ENCODE peak calls at places on chromosomes 11 and 22, in eight cellular contexts. One of them, this sample, is unnamed.

GRCh38 chr11:104967493-104968364 is 645 bp downstream of the CASP4 start:
- DNase-seq in lower lobe of right lung: no peak
- DNase-seq in K562: no peak
- DNase-seq in transverse colon: no peak
- DNase-seq in effector memory CD4-positive, alpha-beta T cell: no peak
- DNase-seq in heart right ventricle: no peak
- DNase-seq in sigmoid colon: no peak
- DNase-seq in neuronal stem cell: no peak
- DNase-seq in this sample: no peak

GRCh38 chr11:2135648-2136201 is 3.5 kb downstream of the IGF2 start:
- DNase-seq in lower lobe of right lung: peak
- DNase-seq in sigmoid colon: no peak
- DNase-seq in transverse colon: no peak
- DNase-seq in K562: no peak
- DNase-seq in heart right ventricle: peak
- DNase-seq in effector memory CD4-positive, alpha-beta T cell: no peak
- DNase-seq in neuronal stem cell: no peak
- DNase-seq in this sample: no peak

GRCh38 chr22:39525658-39525975 is 5.3 kb downstream of the ATF4 start:
- DNase-seq in K562: no peak
- DNase-seq in heart right ventricle: no peak
- DNase-seq in effector memory CD4-positive, alpha-beta T cell: no peak
- DNase-seq in lower lobe of right lung: peak
- DNase-seq in sigmoid colon: no peak
- DNase-seq in transverse colon: no peak
- DNase-seq in neuronal stem cell: no peak
- DNase-seq in this sample: no peak

GRCh38 chr11:92969634-92970347 is at the start of gene MTNR1B:
- DNase-seq in effector memory CD4-positive, alpha-beta T cell: no peak
- DNase-seq in sigmoid colon: no peak
- DNase-seq in neuronal stem cell: peak
- DNase-seq in heart right ventricle: no peak
- DNase-seq in lower lobe of right lung: no peak
- DNase-seq in transverse colon: no peak
- DNase-seq in K562: no peak
- DNase-seq in this sample: no peak

GRCh38 chr22:29157759-29158535 is 47.7 kb upstream of the EMID1 start:
- DNase-seq in K562: peak
- DNase-seq in effector memory CD4-positive, alpha-beta T cell: no peak
- DNase-seq in neuronal stem cell: no peak
- DNase-seq in lower lobe of right lung: no peak
- DNase-seq in heart right ventricle: no peak
- DNase-seq in transverse colon: no peak
- DNase-seq in sigmoid colon: peak
- DNase-seq in this sample: no peak

GRCh38 chr11:104623518-104623917 is 274.7 kb downstream of the CASP12 start:
- DNase-seq in K562: no peak
- DNase-seq in heart right ventricle: no peak
- DNase-seq in neuronal stem cell: no peak
- DNase-seq in lower lobe of right lung: no peak
- DNase-seq in sigmoid colon: no peak
- DNase-seq in transverse colon: no peak
- DNase-seq in effector memory CD4-positive, alpha-beta T cell: no peak
- DNase-seq in this sample: no peak

GRCh38 chr22:33896801-33897620 is 23.3 kb downstream of the LARGE1 start:
- DNase-seq in effector memory CD4-positive, alpha-beta T cell: no peak
- DNase-seq in heart right ventricle: no peak
- DNase-seq in neuronal stem cell: no peak
- DNase-seq in sigmoid colon: no peak
- DNase-seq in lower lobe of right lung: no peak
- DNase-seq in K562: no peak
- DNase-seq in transverse colon: no peak
- DNase-seq in this sample: no peak

GRCh38 chr11:6443269-6444003 is 2.6 kb upstream of the HPX start:
- DNase-seq in K562: peak
- DNase-seq in neuronal stem cell: peak
- DNase-seq in effector memory CD4-positive, alpha-beta T cell: peak
- DNase-seq in sigmoid colon: peak
- DNase-seq in transverse colon: peak
- DNase-seq in heart right ventricle: peak
- DNase-seq in lower lobe of right lung: peak
- DNase-seq in this sample: peak

GRCh38 chr22:25395915-25396314 is 168.6 kb upstream of the GRK3 start:
- DNase-seq in transverse colon: no peak
- DNase-seq in sigmoid colon: no peak
- DNase-seq in effector memory CD4-positive, alpha-beta T cell: no peak
- DNase-seq in lower lobe of right lung: no peak
- DNase-seq in neuronal stem cell: no peak
- DNase-seq in heart right ventricle: no peak
- DNase-seq in K562: no peak
- DNase-seq in this sample: no peak

GRCh38 chr11:123760894-123761293 is 6.6 kb upstream of the OR6X1 start:
- DNase-seq in sigmoid colon: no peak
- DNase-seq in transverse colon: no peak
- DNase-seq in lower lobe of right lung: no peak
- DNase-seq in heart right ventricle: no peak
- DNase-seq in neuronal stem cell: no peak
- DNase-seq in K562: no peak
- DNase-seq in effector memory CD4-positive, alpha-beta T cell: no peak
- DNase-seq in this sample: no peak

GRCh38 chr11:119759324-119759723 is 30.3 kb upstream of the NECTIN1 start:
- DNase-seq in heart right ventricle: no peak
- DNase-seq in transverse colon: no peak
- DNase-seq in effector memory CD4-positive, alpha-beta T cell: no peak
- DNase-seq in lower lobe of right lung: no peak
- DNase-seq in sigmoid colon: no peak
- DNase-seq in neuronal stem cell: no peak
- DNase-seq in K562: peak
- DNase-seq in this sample: no peak

DNA sequence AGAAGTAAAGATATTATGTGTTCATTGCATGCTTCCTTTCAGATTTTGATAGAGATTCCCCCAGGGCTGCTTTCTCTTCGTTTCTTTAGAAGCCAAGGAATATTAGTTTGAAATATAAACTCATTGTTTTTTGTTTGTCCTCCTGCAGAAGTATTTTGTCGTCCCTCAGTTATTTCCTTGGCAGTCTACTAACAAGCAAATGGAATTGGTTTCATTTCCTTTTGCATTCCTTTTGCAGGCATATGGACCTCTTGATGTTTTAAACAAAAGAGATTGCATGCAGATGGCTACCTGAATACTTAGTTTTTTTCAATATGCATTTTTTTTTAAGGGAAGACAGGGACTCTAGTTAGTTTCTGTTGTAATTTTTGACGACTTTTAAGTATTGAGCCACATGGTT is 62.2 kb downstream of the BCL2L13 start:
- DNase-seq in K562: no peak
- DNase-seq in heart right ventricle: no peak
- DNase-seq in transverse colon: no peak
- DNase-seq in effector memory CD4-positive, alpha-beta T cell: no peak
- DNase-seq in neuronal stem cell: no peak
- DNase-seq in sigmoid colon: no peak
- DNase-seq in lower lobe of right lung: no peak
- DNase-seq in this sample: no peak
- H3K27ac ChIP-seq in K562: no peak
- H3K27ac ChIP-seq in heart right ventricle: no peak
- H3K27ac ChIP-seq in transverse colon: no peak
- H3K27ac ChIP-seq in effector memory CD4-positive, alpha-beta T cell: no peak
- H3K27ac ChIP-seq in neuronal stem cell: no peak
- H3K27ac ChIP-seq in sigmoid colon: no peak
- H3K27ac ChIP-seq in lower lobe of right lung: no peak
- H3K27ac ChIP-seq in this sample: no peak

DNA sequence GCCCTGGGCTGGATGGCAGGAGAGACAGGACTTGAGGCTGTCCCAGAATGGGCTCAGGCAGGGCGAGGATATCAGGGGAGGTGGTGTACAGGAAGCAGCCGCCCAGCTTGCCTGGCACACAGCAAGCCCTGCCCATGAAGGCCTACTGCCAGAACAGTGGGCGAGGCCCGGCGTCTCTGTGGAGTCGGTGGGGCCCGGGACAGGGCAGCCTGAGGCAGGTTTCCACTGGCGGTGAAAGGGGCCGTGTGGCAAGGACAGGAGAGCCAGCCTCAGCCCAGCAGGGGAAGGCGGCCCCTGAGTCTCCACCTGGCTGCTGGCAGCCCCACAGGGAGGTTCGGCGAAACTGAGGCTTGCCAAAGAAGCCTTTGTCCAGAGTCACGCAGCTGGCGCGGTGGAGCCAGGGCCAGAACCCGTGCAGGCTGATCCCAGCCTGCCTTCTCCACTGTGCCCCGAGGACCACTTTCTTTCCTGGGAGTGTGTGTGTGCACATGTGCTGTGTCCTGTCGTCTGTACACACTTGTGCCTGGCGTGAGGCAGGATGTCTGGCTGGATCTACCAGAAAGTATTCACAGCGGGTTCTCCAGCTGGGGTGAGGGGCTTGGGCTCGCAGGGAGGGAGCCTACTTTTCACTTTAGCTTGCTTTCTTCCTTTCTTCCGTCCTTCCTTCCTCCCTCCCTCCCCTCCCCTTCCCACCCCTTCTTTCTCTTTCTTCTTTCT is 1.2 kb downstream of the TSPO start:
- DNase-seq in transverse colon: peak
- DNase-seq in heart right ventricle: peak
- DNase-seq in K562: no peak
- DNase-seq in effector memory CD4-positive, alpha-beta T cell: peak
- DNase-seq in sigmoid colon: peak
- DNase-seq in neuronal stem cell: no peak
- DNase-seq in lower lobe of right lung: peak
- DNase-seq in this sample: peak
- H3K4me3 ChIP-seq in transverse colon: peak
- H3K4me3 ChIP-seq in heart right ventricle: peak
- H3K4me3 ChIP-seq in K562: peak
- H3K4me3 ChIP-seq in effector memory CD4-positive, alpha-beta T cell: peak
- H3K4me3 ChIP-seq in sigmoid colon: peak
- H3K4me3 ChIP-seq in neuronal stem cell: no peak
- H3K4me3 ChIP-seq in lower lobe of right lung: peak
- H3K4me3 ChIP-seq in this sample: peak

DNA sequence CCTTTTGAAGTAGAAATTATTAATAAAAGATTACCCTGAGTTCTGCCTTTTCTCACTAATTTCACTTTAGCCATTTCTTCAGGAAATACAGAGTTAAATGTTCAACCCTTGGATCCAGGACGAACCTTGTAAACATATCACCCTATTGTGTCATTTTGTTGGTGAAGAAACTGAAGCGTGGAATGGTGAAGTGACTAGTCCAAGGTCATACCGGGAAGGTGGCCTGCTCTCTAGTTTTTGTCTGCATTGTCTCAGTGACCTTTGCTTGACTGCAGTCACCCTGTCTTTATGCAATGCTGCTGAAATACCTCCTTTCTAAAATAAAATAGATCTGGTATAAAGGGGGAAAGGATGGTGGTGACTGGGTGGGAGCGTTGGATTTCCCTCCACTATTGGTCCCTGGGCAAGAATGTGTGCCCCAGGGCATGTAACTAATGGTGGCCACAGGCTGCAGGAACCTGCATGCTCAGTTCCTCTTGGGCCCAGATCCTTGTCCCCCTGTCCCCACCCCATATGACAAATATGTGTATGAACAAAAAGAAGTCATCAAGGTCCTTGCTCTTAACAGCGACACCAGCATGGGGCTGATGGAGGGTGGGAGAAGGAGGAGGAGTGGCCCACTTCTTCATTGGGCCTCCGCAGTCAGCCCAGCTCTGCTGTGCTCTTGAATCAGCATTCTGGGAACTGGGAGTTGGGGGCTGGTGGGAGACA is 977 bp upstream of the SORL1-AS1 start:
- DNase-seq in transverse colon: no peak
- DNase-seq in K562: no peak
- DNase-seq in lower lobe of right lung: no peak
- DNase-seq in neuronal stem cell: no peak
- DNase-seq in sigmoid colon: no peak
- DNase-seq in effector memory CD4-positive, alpha-beta T cell: no peak
- DNase-seq in heart right ventricle: no peak
- DNase-seq in this sample: no peak
- H3K27ac ChIP-seq in transverse colon: peak
- H3K27ac ChIP-seq in K562: no peak
- H3K27ac ChIP-seq in lower lobe of right lung: peak
- H3K27ac ChIP-seq in neuronal stem cell: no peak
- H3K27ac ChIP-seq in sigmoid colon: peak
- H3K27ac ChIP-seq in effector memory CD4-positive, alpha-beta T cell: peak
- H3K27ac ChIP-seq in heart right ventricle: no peak
- H3K27ac ChIP-seq in this sample: peak

DNA sequence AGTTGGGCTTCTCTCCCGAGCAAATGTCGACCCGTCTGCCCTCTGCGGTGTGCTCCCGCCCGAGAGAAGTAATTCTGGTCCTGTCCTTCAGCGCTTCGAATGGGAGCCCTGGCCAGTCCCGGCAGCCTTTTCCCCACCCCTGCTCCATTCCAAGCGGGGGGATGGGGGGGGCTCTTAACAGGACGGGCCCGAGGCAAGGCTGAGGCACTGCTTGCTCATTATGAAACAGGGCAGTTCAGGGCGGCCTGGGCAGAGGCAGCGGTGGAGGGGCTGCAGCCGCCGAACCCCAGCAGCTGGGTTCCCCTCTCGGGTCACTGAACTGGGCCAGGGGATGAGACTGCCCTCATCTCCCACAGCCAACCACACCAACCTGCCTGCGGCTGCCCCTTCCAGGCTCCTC is 9.2 kb downstream of the BACE1-AS start:
- DNase-seq in lower lobe of right lung: no peak
- DNase-seq in neuronal stem cell: peak
- DNase-seq in heart right ventricle: peak
- DNase-seq in effector memory CD4-positive, alpha-beta T cell: no peak
- DNase-seq in K562: no peak
- DNase-seq in transverse colon: peak
- DNase-seq in sigmoid colon: peak
- DNase-seq in this sample: no peak
- H3K4me3 ChIP-seq in lower lobe of right lung: peak
- H3K4me3 ChIP-seq in neuronal stem cell: peak
- H3K4me3 ChIP-seq in heart right ventricle: peak
- H3K4me3 ChIP-seq in effector memory CD4-positive, alpha-beta T cell: no peak
- H3K4me3 ChIP-seq in K562: no peak
- H3K4me3 ChIP-seq in transverse colon: no peak
- H3K4me3 ChIP-seq in sigmoid colon: peak
- H3K4me3 ChIP-seq in this sample: no peak

GRCh38 chr22:43628253-43628649 is 183.9 kb downstream of the EFCAB6 start:
- DNase-seq in neuronal stem cell: no peak
- DNase-seq in lower lobe of right lung: no peak
- DNase-seq in heart right ventricle: peak
- DNase-seq in transverse colon: no peak
- DNase-seq in sigmoid colon: no peak
- DNase-seq in effector memory CD4-positive, alpha-beta T cell: no peak
- DNase-seq in K562: no peak
- DNase-seq in this sample: no peak
- H3K27ac ChIP-seq in neuronal stem cell: no peak
- H3K27ac ChIP-seq in lower lobe of right lung: no peak
- H3K27ac ChIP-seq in heart right ventricle: no peak
- H3K27ac ChIP-seq in transverse colon: no peak
- H3K27ac ChIP-seq in sigmoid colon: no peak
- H3K27ac ChIP-seq in effector memory CD4-positive, alpha-beta T cell: no peak
- H3K27ac ChIP-seq in K562: no peak
- H3K27ac ChIP-seq in this sample: no peak